ENCODE peak calls at places on chromosomes 5 and 9, in five cellular contexts. One of them, this sample, is unnamed.

GRCh38 chr5:93691997-93692396 is 49.4 kb downstream of the POU5F2 start:
- DNase-seq in LoVo: no peak
- DNase-seq in stimulated activated CD8-positive, alpha-beta memory T cell treated with anti-CD3 and anti-CD28 coated beads, Interleukin-15, amount 100 ng/mL, for 24 hours: no peak
- DNase-seq in A172: no peak
- DNase-seq in GM04504: no peak
- DNase-seq in this sample: no peak

GRCh38 chr5:98398465-98398864 is 375.0 kb upstream of the RGMB start:
- DNase-seq in stimulated activated CD8-positive, alpha-beta memory T cell treated with anti-CD3 and anti-CD28 coated beads, Interleukin-15, amount 100 ng/mL, for 24 hours: no peak
- DNase-seq in GM04504: no peak
- DNase-seq in LoVo: no peak
- DNase-seq in A172: no peak
- DNase-seq in this sample: no peak

GRCh38 chr9:134895849-134896833 is 15.5 kb downstream of the FCN2 start:
- DNase-seq in stimulated activated CD8-positive, alpha-beta memory T cell treated with anti-CD3 and anti-CD28 coated beads, Interleukin-15, amount 100 ng/mL, for 24 hours: no peak
- DNase-seq in A172: peak
- DNase-seq in LoVo: peak
- DNase-seq in GM04504: peak
- DNase-seq in this sample: no peak

GRCh38 chr9:95780751-95781150 is 94.7 kb upstream of the ERCC6L2 start:
- DNase-seq in GM04504: no peak
- DNase-seq in LoVo: no peak
- DNase-seq in A172: no peak
- DNase-seq in stimulated activated CD8-positive, alpha-beta memory T cell treated with anti-CD3 and anti-CD28 coated beads, Interleukin-15, amount 100 ng/mL, for 24 hours: no peak
- DNase-seq in this sample: no peak

GRCh38 chr5:7047862-7048261 is 334.6 kb downstream of the TENT4A start:
- DNase-seq in LoVo: no peak
- DNase-seq in A172: no peak
- DNase-seq in GM04504: no peak
- DNase-seq in stimulated activated CD8-positive, alpha-beta memory T cell treated with anti-CD3 and anti-CD28 coated beads, Interleukin-15, amount 100 ng/mL, for 24 hours: no peak
- DNase-seq in this sample: no peak

GRCh38 chr9:93949073-93949693 is 6.0 kb downstream of the BARX1 start:
- DNase-seq in GM04504: no peak
- DNase-seq in A172: no peak
- DNase-seq in stimulated activated CD8-positive, alpha-beta memory T cell treated with anti-CD3 and anti-CD28 coated beads, Interleukin-15, amount 100 ng/mL, for 24 hours: no peak
- DNase-seq in LoVo: no peak
- DNase-seq in this sample: no peak

GRCh38 chr9:129609486-129610192 is 11.3 kb downstream of the C9orf50 start:
- DNase-seq in GM04504: no peak
- DNase-seq in LoVo: no peak
- DNase-seq in A172: peak
- DNase-seq in stimulated activated CD8-positive, alpha-beta memory T cell treated with anti-CD3 and anti-CD28 coated beads, Interleukin-15, amount 100 ng/mL, for 24 hours: no peak
- DNase-seq in this sample: peak

GRCh38 chr9:7058539-7058938 is 300.8 kb downstream of the KDM4C start:
- DNase-seq in stimulated activated CD8-positive, alpha-beta memory T cell treated with anti-CD3 and anti-CD28 coated beads, Interleukin-15, amount 100 ng/mL, for 24 hours: no peak
- DNase-seq in A172: no peak
- DNase-seq in LoVo: no peak
- DNase-seq in GM04504: no peak
- DNase-seq in this sample: no peak

GRCh38 chr5:24073097-24073496 is 565.7 kb downstream of the PRDM9 start:
- DNase-seq in stimulated activated CD8-positive, alpha-beta memory T cell treated with anti-CD3 and anti-CD28 coated beads, Interleukin-15, amount 100 ng/mL, for 24 hours: no peak
- DNase-seq in LoVo: no peak
- DNase-seq in GM04504: no peak
- DNase-seq in A172: no peak
- DNase-seq in this sample: no peak

GRCh38 chr9:75974006-75974766 is 83.7 kb downstream of the PCSK5 start:
- DNase-seq in A172: no peak
- DNase-seq in stimulated activated CD8-positive, alpha-beta memory T cell treated with anti-CD3 and anti-CD28 coated beads, Interleukin-15, amount 100 ng/mL, for 24 hours: no peak
- DNase-seq in GM04504: no peak
- DNase-seq in LoVo: no peak
- DNase-seq in this sample: no peak

GRCh38 chr9:546797-547223 is 294.7 kb upstream of the DMRT1 start:
- DNase-seq in LoVo: no peak
- DNase-seq in stimulated activated CD8-positive, alpha-beta memory T cell treated with anti-CD3 and anti-CD28 coated beads, Interleukin-15, amount 100 ng/mL, for 24 hours: no peak
- DNase-seq in GM04504: no peak
- DNase-seq in A172: peak
- DNase-seq in this sample: no peak

GRCh38 chr9:32220750-32221149 is 163.7 kb upstream of the ACO1 start:
- DNase-seq in GM04504: no peak
- DNase-seq in LoVo: no peak
- DNase-seq in stimulated activated CD8-positive, alpha-beta memory T cell treated with anti-CD3 and anti-CD28 coated beads, Interleukin-15, amount 100 ng/mL, for 24 hours: no peak
- DNase-seq in A172: no peak
- DNase-seq in this sample: no peak

GRCh38 chr9:91486699-91487497 is 63.3 kb upstream of the NFIL3 start:
- DNase-seq in stimulated activated CD8-positive, alpha-beta memory T cell treated with anti-CD3 and anti-CD28 coated beads, Interleukin-15, amount 100 ng/mL, for 24 hours: no peak
- DNase-seq in LoVo: no peak
- DNase-seq in GM04504: peak
- DNase-seq in A172: no peak
- DNase-seq in this sample: no peak

GRCh38 chr5:61600945-61601491 is 269.0 kb downstream of the ZSWIM6 start:
- DNase-seq in stimulated activated CD8-positive, alpha-beta memory T cell treated with anti-CD3 and anti-CD28 coated beads, Interleukin-15, amount 100 ng/mL, for 24 hours: no peak
- DNase-seq in GM04504: no peak
- DNase-seq in A172: no peak
- DNase-seq in LoVo: no peak
- DNase-seq in this sample: no peak

GRCh38 chr9:15999422-16000339 is 446.8 kb downstream of the CCDC171 start:
- DNase-seq in LoVo: peak
- DNase-seq in stimulated activated CD8-positive, alpha-beta memory T cell treated with anti-CD3 and anti-CD28 coated beads, Interleukin-15, amount 100 ng/mL, for 24 hours: no peak
- DNase-seq in A172: peak
- DNase-seq in GM04504: peak
- DNase-seq in this sample: no peak

GRCh38 chr9:31304576-31304975 is 1079.9 kb upstream of the ACO1 start:
- DNase-seq in LoVo: peak
- DNase-seq in A172: peak
- DNase-seq in stimulated activated CD8-positive, alpha-beta memory T cell treated with anti-CD3 and anti-CD28 coated beads, Interleukin-15, amount 100 ng/mL, for 24 hours: no peak
- DNase-seq in GM04504: peak
- DNase-seq in this sample: no peak

GRCh38 chr5:4514067-4514648 is 626.0 kb upstream of the ADAMTS16 start:
- DNase-seq in A172: no peak
- DNase-seq in stimulated activated CD8-positive, alpha-beta memory T cell treated with anti-CD3 and anti-CD28 coated beads, Interleukin-15, amount 100 ng/mL, for 24 hours: no peak
- DNase-seq in LoVo: no peak
- DNase-seq in GM04504: no peak
- DNase-seq in this sample: no peak